ENCODE peak calls at places on chromosomes 3 and 15, in six cellular contexts. X is pancreas; I is astrocyte; S is K562; R is bronchial epithelial cell; K is CD8-positive, alpha-beta T cell. Z is an unnamed sample.
A peak's percentile ranks its signal among the peaks of the same experiment; 100 is the strongest.

GRCh38 chr3:37474936-37475335 is 300.6 kb upstream of the LRRFIP2 start:
- DNase-seq in X (no peak), I (no peak), S (no peak), R (no peak), K (no peak), Z (no peak)

GRCh38 chr3:73801444-73801843 is 176.7 kb upstream of the PDZRN3 start:
- DNase-seq in X (no peak), I (no peak), S (no peak), R (no peak), K (no peak), Z (no peak)

GRCh38 chr3:127456471-127457093 is 134.0 kb downstream of the TPRA1 start:
- DNase-seq in X (no peak), I (peak; percentile 56), S (no peak), R (peak; percentile 88), K (no peak), Z (peak; percentile 39)

GRCh38 chr3:176097036-176097435 is 1100.2 kb downstream of the TBL1XR1 start:
- DNase-seq in X (no peak), I (no peak), S (no peak), R (no peak), K (no peak), Z (no peak)

GRCh38 chr15:44633603-44634002 is 29.9 kb downstream of the SPG11 start:
- DNase-seq in X (no peak), I (peak; percentile 17), S (no peak), R (peak; percentile 43), K (no peak), Z (no peak)

GRCh38 chr3:149547954-149548728 is 73.6 kb downstream of the TM4SF4 start:
- DNase-seq in X (no peak), I (peak; percentile 95), S (no peak), R (peak; percentile 69), K (no peak), Z (peak; percentile 66)

GRCh38 chr3:150114873-150115570 is 144.3 kb upstream of the PFN2 start:
- DNase-seq in X (no peak), I (peak; percentile 66), S (no peak), R (peak; percentile 71), K (no peak), Z (no peak)

GRCh38 chr3:14256561-14257342 is 78.1 kb downstream of the LSM3 start:
- DNase-seq in X (no peak), I (no peak), S (no peak), R (peak; percentile 45), K (no peak), Z (peak; percentile 83)

GRCh38 chr3:4949004-4949403 is 30.2 kb upstream of the BHLHE40 start:
- DNase-seq in X (no peak), I (no peak), S (no peak), R (no peak), K (no peak), Z (no peak)

GRCh38 chr3:25604107-25604805 is 60.5 kb downstream of the TOP2B start:
- DNase-seq in X (no peak), I (peak; percentile 97), S (peak; percentile 60), R (peak; percentile 79), K (no peak), Z (no peak)

GRCh38 chr3:186519021-186519658 is 25.0 kb downstream of the CRYGS start:
- DNase-seq in X (no peak), I (no peak), S (no peak), R (no peak), K (peak; percentile 62), Z (no peak)

GRCh38 chr3:135622657-135623056 is 342.9 kb upstream of the PPP2R3A start:
- DNase-seq in X (no peak), I (no peak), S (no peak), R (no peak), K (no peak), Z (no peak)

GRCh38 chr3:170506556-170506955 is 79.3 kb downstream of the SLC7A14 start:
- DNase-seq in X (no peak), I (no peak), S (no peak), R (peak; percentile 52), K (no peak), Z (no peak)

GRCh38 chr3:148856404-148856803 is 8.7 kb upstream of the CPA3 start:
- DNase-seq in X (no peak), I (no peak), S (no peak), R (no peak), K (no peak), Z (no peak)

GRCh38 chr3:155185623-155186022 is 105.5 kb downstream of the MME start:
- DNase-seq in X (no peak), I (peak; percentile 31), S (no peak), R (peak; percentile 12), K (no peak), Z (no peak)

GRCh38 chr3:60935709-60936108 is 315.5 kb downstream of the FHIT start:
- DNase-seq in X (no peak), I (peak; percentile 80), S (no peak), R (peak; percentile 94), K (no peak), Z (no peak)

GRCh38 chr3:106119691-106120090 is 250.9 kb upstream of the CBLB start:
- DNase-seq in X (no peak), I (peak; percentile 80), S (no peak), R (no peak), K (no peak), Z (no peak)

GRCh38 chr3:58386966-58387365 is 46.7 kb downstream of the PDHB start:
- DNase-seq in X (no peak), I (peak; percentile 83), S (no peak), R (peak; percentile 19), K (no peak), Z (peak; percentile 27)

GRCh38 chr3:126911162-126912026 is 71.5 kb upstream of the PLXNA1 start:
- DNase-seq in X (no peak), I (peak; percentile 97), S (peak; percentile 60), R (peak; percentile 99), K (peak; percentile 56), Z (peak; percentile 31)

GRCh38 chr3:47128110-47128509 is 35.8 kb downstream of the SETD2 start:
- DNase-seq in X (no peak), I (peak; percentile 35), S (no peak), R (peak; percentile 18), K (no peak), Z (no peak)

GRCh38 chr3:159854500-159855124 is 134.0 kb upstream of the IL12A start:
- DNase-seq in X (no peak), I (peak; percentile 98), S (no peak), R (peak; percentile 97), K (no peak), Z (no peak)
- H3K4me3 ChIP-seq in X (no peak overlapping the region), I (peak overlapping the region; percentile 14), S (no peak overlapping the region), R (no peak overlapping the region), K (no peak overlapping the region), Z (no peak overlapping the region)

GRCh38 chr15:29821416-29822099 is 710 bp downstream of the TJP1 start:
- DNase-seq in X (peak; percentile 90), I (peak; percentile 82), S (peak; percentile 64), R (peak; percentile 87), K (peak; percentile 27), Z (peak; percentile 77)
- H3K4me3 ChIP-seq in X (peak overlapping the region; percentile 95), I (peak overlapping the region; percentile 79), S (peak overlapping the region; percentile 76), R (peak overlapping the region; percentile 54), K (peak overlapping the region; percentile 12), Z (peak overlapping the region; percentile 92)

DNA sequence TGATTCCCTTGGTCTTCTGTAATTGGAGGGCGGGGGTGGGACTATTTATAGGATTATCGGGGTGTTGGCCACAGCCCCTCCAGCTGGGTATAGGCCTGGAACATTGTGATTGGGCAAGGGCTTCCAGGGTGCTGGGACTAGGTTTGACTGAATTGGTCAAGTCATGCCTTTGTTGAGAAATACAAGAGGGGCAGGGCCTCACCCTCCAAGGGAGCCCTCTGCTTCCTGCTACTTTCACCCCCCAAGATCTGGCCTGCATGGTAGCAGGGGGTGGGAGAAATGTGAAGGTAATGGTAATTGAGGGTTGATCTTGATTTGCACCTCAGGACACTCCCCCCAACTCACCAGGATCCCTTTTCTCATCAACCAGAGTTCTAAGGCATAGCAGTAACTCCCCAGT is 25.2 kb downstream of the TRIM71 start:
- DNase-seq in X (no peak), I (no peak), S (no peak), R (no peak), K (no peak), Z (no peak)
- H3K4me3 ChIP-seq in X (no peak overlapping the region), I (no peak overlapping the region), S (no peak overlapping the region), R (no peak overlapping the region), K (no peak overlapping the region), Z (no peak overlapping the region)

DNA sequence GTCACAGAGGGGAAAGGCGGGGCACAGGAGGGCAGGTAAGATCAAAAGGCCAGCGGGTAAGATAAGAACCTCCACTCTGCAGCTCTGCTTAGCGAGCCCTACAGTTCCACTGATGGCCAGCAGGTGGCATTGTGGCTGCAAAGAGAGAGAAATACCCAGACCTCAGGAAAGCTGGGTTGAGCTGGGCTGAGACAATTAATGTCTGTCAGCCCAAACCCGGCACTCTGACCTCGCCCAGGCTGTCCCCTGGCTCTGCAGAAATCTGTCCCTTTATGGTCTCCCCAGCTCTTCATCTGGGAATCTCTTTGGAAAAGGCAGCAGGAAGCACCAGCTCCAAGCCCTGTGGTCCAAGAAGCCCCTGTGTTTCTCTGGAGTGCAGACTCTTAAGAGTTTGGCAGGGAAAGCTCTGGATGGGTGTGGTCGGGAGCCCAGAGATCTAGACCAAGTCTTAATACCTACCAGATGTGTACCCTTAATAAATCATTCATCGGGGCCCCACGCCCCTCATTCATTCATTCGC is 8.3 kb downstream of the MFGE8 start:
- DNase-seq in X (peak; percentile 89), I (no peak), S (peak; percentile 87), R (peak; percentile 67), K (peak; percentile 97), Z (peak; percentile 81)
- H3K4me3 ChIP-seq in X (no peak overlapping the region), I (no peak overlapping the region), S (no peak overlapping the region), R (no peak overlapping the region), K (no peak overlapping the region), Z (no peak overlapping the region)

Z was measured in right lobe of liver.